ENCODE peak calls at places on chromosomes 4 and X, in eight cellular contexts. C, L, B, X, P, O, I and E are unnamed samples. For H3K36me3 and H3K27me3, the result is how much of the 10 kb centered on the place peaks cover.

GRCh38 chrX:72539822-72540221 is 32.8 kb downstream of the HDAC8 start:
- DNase-seq in P (no peak), O (no peak), C (no peak), B (no peak), X (no peak), I (no peak), L (no peak), E (no peak)

GRCh38 chr4:38306482-38307071 is 346.4 kb downstream of the PTTG2 start:
- DNase-seq in C (no peak), L (no peak), X (no peak), B (no peak), O (no peak), P (no peak), I (no peak), E (peak)

GRCh38 chr4:98528882-98529281 is 129.5 kb downstream of the TSPAN5 start:
- DNase-seq in O (no peak), I (no peak), C (no peak), B (no peak), X (no peak), P (no peak), L (no peak), E (no peak)

GRCh38 chr4:26220704-26221103 is 100.1 kb upstream of the RBPJ start:
- DNase-seq in C (no peak), P (peak), I (no peak), L (no peak), X (no peak), O (no peak), B (no peak), E (no peak)

GRCh38 chr4:3107271-3108185 is 33.0 kb downstream of the HTT start:
- DNase-seq in B (peak), P (no peak), L (no peak), C (no peak), X (no peak), O (no peak), I (no peak), E (no peak)

GRCh38 chr4:150402968-150403367 is 179.0 kb upstream of the MAB21L2 start:
- DNase-seq in P (no peak), X (peak), L (peak), I (no peak), B (peak), O (peak), C (peak), E (no peak)

GRCh38 chr4:147879676-147880075 is 147.8 kb downstream of the ARHGAP10 start:
- DNase-seq in P (peak), C (no peak), L (no peak), B (no peak), I (peak), X (no peak), O (no peak), E (no peak)

GRCh38 chrX:110563276-110563675 is 204.6 kb downstream of the RTL9 start:
- DNase-seq in X (no peak), B (no peak), L (no peak), P (no peak), C (no peak), O (no peak), I (no peak), E (no peak)

GRCh38 chr4:60611762-60612496 is 588.2 kb upstream of the ADGRL3 start:
- DNase-seq in L (no peak), X (no peak), I (peak), P (peak), B (no peak), O (no peak), C (no peak), E (no peak)

GRCh38 chr4:41878991-41879491 is 56.2 kb upstream of the TMEM33 start:
- DNase-seq in I (no peak), C (no peak), B (no peak), L (no peak), O (no peak), X (no peak), P (no peak), E (no peak)

GRCh38 chrX:81305240-81305639 is 103.3 kb downstream of the SH3BGRL start:
- DNase-seq in I (no peak), P (no peak), X (no peak), C (no peak), O (no peak), L (no peak), B (no peak), E (no peak)

GRCh38 chr4:153661215-153661822 is 22.8 kb upstream of the TLR2 start:
- DNase-seq in B (peak), C (no peak), L (no peak), I (peak), P (peak), O (no peak), X (no peak), E (no peak)

GRCh38 chr4:173505924-173506779 is 23.9 kb downstream of the HAND2 start:
- DNase-seq in O (peak), I (no peak), C (peak), B (peak), L (no peak), P (no peak), X (peak), E (no peak)

DNA sequence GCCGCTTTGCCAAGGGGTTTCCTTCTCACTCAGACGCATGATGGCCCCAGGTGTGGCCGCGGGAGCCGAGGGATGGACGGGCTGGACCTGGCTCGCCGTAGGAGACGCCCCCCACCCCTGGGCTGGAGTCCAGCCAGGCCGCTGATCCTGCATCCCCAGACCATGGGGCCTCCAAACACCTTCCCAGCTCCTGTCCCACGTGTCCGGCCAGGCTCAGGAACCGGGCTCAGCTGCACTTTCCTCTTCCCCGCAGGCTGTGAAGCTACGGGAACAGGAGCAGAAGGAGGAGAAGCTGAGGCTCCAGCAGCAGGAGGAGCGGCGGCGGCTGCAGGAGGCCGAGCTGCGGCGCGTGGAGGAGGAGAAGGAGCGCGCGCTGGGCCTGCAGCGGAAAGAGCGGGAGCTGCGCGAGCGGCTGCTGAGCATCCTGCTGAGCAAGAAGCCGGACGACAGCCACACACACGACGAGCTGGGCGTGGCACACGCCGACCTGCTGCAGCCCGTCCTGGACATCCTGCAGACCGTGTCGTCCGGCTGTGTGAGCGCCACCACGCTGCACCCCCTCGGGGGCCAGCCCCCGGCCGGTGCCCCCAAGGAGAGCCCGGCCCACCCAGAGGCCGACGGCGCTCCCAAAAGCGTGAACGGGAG is 9.1 kb downstream of the AKAP17A start:
- DNase-seq in X (no peak), C (no peak), I (no peak), O (no peak), L (no peak), P (no peak), B (no peak), E (no peak)
- H3K36me3 ChIP-seq in X (under half), C (half or more), I (under half), O (half or more), L (under half), P (under half), B (half or more), E (half or more)

DNA sequence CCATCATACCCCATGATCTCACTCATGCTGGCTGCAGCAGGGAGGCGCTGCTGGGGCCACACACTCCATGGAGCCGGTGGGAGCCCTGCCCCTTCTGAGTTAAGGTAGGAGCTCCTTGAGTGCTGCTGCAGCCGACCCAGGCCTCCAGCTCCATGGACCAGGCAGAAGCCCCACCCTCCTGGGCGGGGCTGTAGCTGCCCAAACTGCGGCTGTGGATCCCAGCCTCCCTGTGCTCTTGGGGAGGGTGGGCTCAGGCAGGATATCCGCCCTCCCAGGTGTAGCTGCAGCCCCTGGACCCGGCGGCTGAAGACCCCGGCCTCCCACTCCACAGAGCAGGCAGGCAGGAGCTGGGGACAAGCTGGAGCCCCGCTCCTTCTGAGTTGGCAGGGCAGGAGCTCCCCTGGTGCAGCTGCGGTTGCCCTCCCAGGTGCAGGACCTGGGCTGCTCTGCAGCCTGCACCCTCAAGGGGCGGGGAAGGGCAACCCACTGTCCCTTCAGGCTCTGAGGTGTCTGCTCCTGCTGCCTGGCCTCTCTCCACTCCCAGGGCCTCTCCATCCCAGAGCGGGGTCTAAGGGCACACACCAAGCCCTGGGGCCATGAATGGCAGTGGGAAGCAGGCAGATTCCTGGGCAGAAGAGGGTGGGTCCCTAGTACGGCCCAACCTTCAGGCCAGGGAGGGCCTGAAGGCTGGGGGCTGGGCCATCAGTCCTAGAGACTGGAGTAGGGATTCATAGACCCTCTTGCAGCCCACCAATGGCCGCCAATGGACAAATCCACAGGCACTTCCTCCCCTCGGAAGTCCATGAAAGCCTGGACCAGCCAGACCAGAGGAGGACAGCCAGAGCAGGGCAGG is 466.1 kb downstream of the DTHD1 start:
- DNase-seq in P (no peak), C (no peak), L (no peak), X (no peak), O (no peak), B (no peak), I (no peak), E (no peak)
- H3K27me3 ChIP-seq in P (under half), C (under half), L (under half), X (under half), O (under half), B (under half), I (under half), E (under half)

GRCh38 chr4:76949293-76950051 is at the start of gene SEPTIN11:
- DNase-seq in C (peak), X (peak), I (peak), O (peak), P (peak), B (peak), L (no peak), E (peak)
- TF ChIP-seq CTCF in C (no peak), X (no peak), I (no peak), O (peak), P (no peak), B (no peak), L (no peak), E (peak)

DNA sequence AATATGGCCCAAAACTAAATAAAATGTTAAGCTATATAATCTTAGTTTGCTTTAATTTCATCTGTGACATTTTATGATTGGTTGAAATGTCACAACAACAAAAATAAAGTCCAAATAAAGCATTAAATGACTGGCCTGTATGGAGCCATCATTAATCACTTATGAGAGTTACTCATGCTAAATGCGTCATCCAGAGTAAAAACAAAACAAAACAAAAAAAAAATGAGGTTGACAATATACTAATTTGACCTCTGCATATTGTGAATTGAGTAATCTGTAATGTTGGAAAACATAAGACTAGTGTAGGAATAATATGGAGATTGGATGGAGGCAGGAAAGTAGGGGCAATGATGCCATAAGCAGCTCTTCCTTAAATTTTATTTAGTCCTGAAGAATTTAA is 139.7 kb downstream of the MAPK10 start:
- DNase-seq in L (no peak), B (peak), C (no peak), I (no peak), X (no peak), P (peak), O (no peak), E (no peak)
- H3K36me3 ChIP-seq in L (under half), B (under half), C (under half), I (under half), X (under half), P (under half), O (under half), E (under half)

GRCh38 chrX:50066318-50066937 is 134.4 kb downstream of the AKAP4 start:
- DNase-seq in B (no peak), O (no peak), C (no peak), X (no peak), P (no peak), L (no peak), I (no peak), E (no peak)
- H3K27me3 ChIP-seq in B (under half), O (under half), C (under half), X (under half), P (under half), L (under half), I (under half), E (under half)

GRCh38 chr4:128809477-128810330 is at the start of gene JADE1:
- DNase-seq in P (peak), B (peak), O (peak), I (peak), X (peak), L (peak), C (peak), E (peak)
- TF ChIP-seq CTCF in P (peak), B (peak), O (peak), I (peak), X (peak), L (peak), C (peak), E (peak)

GRCh38 chr4:24573582-24573981 is 10.8 kb downstream of the DHX15 start:
- DNase-seq in B (no peak), X (no peak), L (no peak), C (no peak), O (no peak), I (no peak), P (no peak), E (no peak)

GRCh38 chr4:24576276-24576675 is 8.1 kb downstream of the DHX15 start:
- DNase-seq in O (no peak), I (no peak), C (no peak), B (no peak), L (no peak), P (no peak), X (no peak), E (no peak)

GRCh38 chr4:24570172-24570571 is 14.2 kb downstream of the DHX15 start:
- DNase-seq in B (no peak), X (no peak), P (no peak), O (no peak), C (no peak), L (no peak), I (no peak), E (no peak)

GRCh38 chr4:24570574-24571236 is 13.6 kb downstream of the DHX15 start:
- DNase-seq in P (peak), O (no peak), B (no peak), X (no peak), L (no peak), I (no peak), C (no peak), E (no peak)

GRCh38 chr4:24574256-24574655 is 10.1 kb downstream of the DHX15 start:
- DNase-seq in C (no peak), X (no peak), P (no peak), B (no peak), I (no peak), O (no peak), L (no peak), E (no peak)
- H3K36me3 ChIP-seq in C (under half), X (under half), P (under half), B (under half), I (under half), O (half or more), L (under half), E (under half)